ENCODE peak calls at places on chromosomes 13 and 19, in eight cellular contexts. One of them, this sample, is unnamed. For H3K9me3, the result is how much of the 10 kb centered on the place peaks cover.

GRCh38 chr19:1250374-1251232 is 2.2 kb downstream of the MIDN start:
- DNase-seq in suprapubic skin: no peak
- DNase-seq in stomach: no peak
- DNase-seq in H1: no peak
- DNase-seq in breast epithelium: no peak
- DNase-seq in esophagus muscularis mucosa: no peak
- DNase-seq in sigmoid colon: peak
- DNase-seq in K562: peak
- DNase-seq in this sample: peak

GRCh38 chr13:76886292-76887061 is at the start of gene KCTD12:
- DNase-seq in suprapubic skin: peak
- DNase-seq in stomach: peak
- DNase-seq in H1: no peak
- DNase-seq in breast epithelium: peak
- DNase-seq in esophagus muscularis mucosa: peak
- DNase-seq in sigmoid colon: peak
- DNase-seq in K562: peak
- DNase-seq in this sample: peak

GRCh38 chr19:35995655-35995993 is 636 bp downstream of the SDHAF1 start:
- DNase-seq in suprapubic skin: no peak
- DNase-seq in stomach: no peak
- DNase-seq in H1: peak
- DNase-seq in breast epithelium: no peak
- DNase-seq in esophagus muscularis mucosa: no peak
- DNase-seq in sigmoid colon: peak
- DNase-seq in K562: peak
- DNase-seq in this sample: peak

GRCh38 chr13:105087941-105088340 is 1447.5 kb downstream of the EFNB2 start:
- DNase-seq in suprapubic skin: no peak
- DNase-seq in stomach: no peak
- DNase-seq in H1: no peak
- DNase-seq in breast epithelium: no peak
- DNase-seq in esophagus muscularis mucosa: no peak
- DNase-seq in sigmoid colon: no peak
- DNase-seq in K562: no peak
- DNase-seq in this sample: no peak

GRCh38 chr19:12647490-12648071 is 19.0 kb downstream of the MAN2B1 start:
- DNase-seq in suprapubic skin: no peak
- DNase-seq in stomach: peak
- DNase-seq in H1: peak
- DNase-seq in breast epithelium: peak
- DNase-seq in esophagus muscularis mucosa: no peak
- DNase-seq in sigmoid colon: peak
- DNase-seq in K562: peak
- DNase-seq in this sample: peak

GRCh38 chr13:51125495-51126226 is 14.6 kb upstream of the C13orf42 start:
- DNase-seq in suprapubic skin: no peak
- DNase-seq in stomach: peak
- DNase-seq in H1: peak
- DNase-seq in breast epithelium: no peak
- DNase-seq in esophagus muscularis mucosa: peak
- DNase-seq in sigmoid colon: peak
- DNase-seq in K562: peak
- DNase-seq in this sample: peak

GRCh38 chr19:19192910-19193423 is 909 bp downstream of the RFXANK start:
- DNase-seq in suprapubic skin: no peak
- DNase-seq in stomach: no peak
- DNase-seq in H1: no peak
- DNase-seq in breast epithelium: no peak
- DNase-seq in esophagus muscularis mucosa: no peak
- DNase-seq in sigmoid colon: no peak
- DNase-seq in K562: no peak
- DNase-seq in this sample: no peak

GRCh38 chr13:33927315-33927714 is 109.4 kb downstream of the RFC3 start:
- DNase-seq in suprapubic skin: no peak
- DNase-seq in stomach: no peak
- DNase-seq in H1: no peak
- DNase-seq in breast epithelium: no peak
- DNase-seq in esophagus muscularis mucosa: no peak
- DNase-seq in sigmoid colon: peak
- DNase-seq in K562: no peak
- DNase-seq in this sample: no peak

DNA sequence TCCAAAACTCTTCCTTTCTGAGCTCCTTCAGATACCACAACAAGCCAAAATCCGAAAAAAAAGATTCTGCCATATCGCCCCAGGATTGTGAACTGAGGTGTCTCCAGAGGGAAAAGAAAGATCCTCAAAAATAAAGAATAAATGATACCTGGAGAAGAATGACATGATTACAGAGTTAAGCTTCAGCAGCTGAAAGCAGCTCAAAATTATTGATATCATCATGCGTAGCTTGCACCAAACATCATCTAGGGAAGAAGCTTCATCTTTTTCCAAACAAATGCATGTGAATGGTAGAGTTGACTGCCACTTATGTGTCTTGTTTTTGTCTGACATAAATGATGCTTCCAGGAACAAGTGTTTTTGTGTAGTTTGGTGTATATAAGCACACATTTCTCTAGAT is at the start of gene NLRP9:
- DNase-seq in suprapubic skin: no peak
- DNase-seq in stomach: no peak
- DNase-seq in H1: no peak
- DNase-seq in breast epithelium: no peak
- DNase-seq in esophagus muscularis mucosa: no peak
- DNase-seq in sigmoid colon: no peak
- DNase-seq in K562: no peak
- DNase-seq in this sample: no peak
- H3K9me3 ChIP-seq in suprapubic skin: under half
- H3K9me3 ChIP-seq in stomach: under half
- H3K9me3 ChIP-seq in H1: half or more
- H3K9me3 ChIP-seq in breast epithelium: under half
- H3K9me3 ChIP-seq in esophagus muscularis mucosa: under half
- H3K9me3 ChIP-seq in sigmoid colon: under half
- H3K9me3 ChIP-seq in K562: under half
- H3K9me3 ChIP-seq in this sample: under half

GRCh38 chr19:44746946-44747738 is 1.4 kb upstream of the BCL3 start:
- DNase-seq in suprapubic skin: peak
- DNase-seq in stomach: peak
- DNase-seq in H1: peak
- DNase-seq in breast epithelium: peak
- DNase-seq in esophagus muscularis mucosa: peak
- DNase-seq in sigmoid colon: peak
- DNase-seq in K562: peak
- DNase-seq in this sample: peak
- TF ChIP-seq POLR2A in suprapubic skin: no peak
- TF ChIP-seq POLR2A in stomach: no peak
- TF ChIP-seq POLR2A in H1: no peak
- TF ChIP-seq POLR2A in breast epithelium: peak
- TF ChIP-seq POLR2A in esophagus muscularis mucosa: peak
- TF ChIP-seq POLR2A in sigmoid colon: peak
- TF ChIP-seq POLR2A in K562: no peak
- TF ChIP-seq POLR2A in this sample: no peak

DNA sequence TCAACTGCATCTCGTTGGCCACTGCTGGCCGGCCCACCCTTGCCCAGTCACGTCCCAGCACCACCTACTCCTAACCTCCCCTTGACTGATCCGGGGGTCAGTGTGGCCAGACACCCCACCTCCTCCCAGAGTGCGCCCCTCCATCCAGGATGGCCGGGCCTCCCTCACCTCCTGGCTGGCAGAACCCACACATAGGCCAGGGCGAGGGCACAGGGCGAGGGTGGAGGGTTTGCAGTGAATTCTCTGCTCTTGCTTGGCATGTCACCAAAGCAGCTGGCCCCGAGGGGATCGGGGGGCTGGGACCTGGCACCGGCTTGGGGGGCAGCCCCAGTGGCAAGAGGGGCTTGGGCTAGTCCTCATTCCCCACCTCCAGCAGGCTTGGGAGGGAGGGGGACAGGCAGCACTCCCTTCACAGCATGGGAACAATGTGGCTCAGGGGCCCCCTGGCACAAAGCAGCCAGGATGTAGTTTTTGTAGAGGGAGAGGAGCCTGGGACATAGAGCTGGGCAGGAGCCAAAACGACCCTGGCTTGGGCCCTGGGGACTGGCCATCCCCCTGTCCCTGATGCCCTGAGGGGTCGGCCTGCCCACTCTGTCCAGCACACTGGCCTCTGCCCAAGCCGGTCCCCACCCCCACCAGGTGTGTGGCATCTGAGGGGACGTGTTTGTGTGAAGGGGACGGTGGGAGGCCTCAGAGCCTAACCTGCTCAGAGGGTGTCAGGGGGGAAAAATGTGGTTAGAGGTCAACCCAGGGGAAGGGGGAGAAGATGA is 28.5 kb upstream of the ASF1B start:
- DNase-seq in suprapubic skin: no peak
- DNase-seq in stomach: no peak
- DNase-seq in H1: no peak
- DNase-seq in breast epithelium: no peak
- DNase-seq in esophagus muscularis mucosa: no peak
- DNase-seq in sigmoid colon: no peak
- DNase-seq in K562: no peak
- DNase-seq in this sample: no peak
- TF ChIP-seq POLR2AphosphoS5 in suprapubic skin: no peak
- TF ChIP-seq POLR2AphosphoS5 in stomach: no peak
- TF ChIP-seq POLR2AphosphoS5 in H1: no peak
- TF ChIP-seq POLR2AphosphoS5 in breast epithelium: no peak
- TF ChIP-seq POLR2AphosphoS5 in esophagus muscularis mucosa: no peak
- TF ChIP-seq POLR2AphosphoS5 in sigmoid colon: no peak
- TF ChIP-seq POLR2AphosphoS5 in K562: no peak
- TF ChIP-seq POLR2AphosphoS5 in this sample: no peak

GRCh38 chr13:86569119-86569518 is 769.9 kb upstream of the SLITRK6 start:
- DNase-seq in suprapubic skin: no peak
- DNase-seq in stomach: no peak
- DNase-seq in H1: no peak
- DNase-seq in breast epithelium: no peak
- DNase-seq in esophagus muscularis mucosa: no peak
- DNase-seq in sigmoid colon: no peak
- DNase-seq in K562: no peak
- DNase-seq in this sample: no peak
- H3K9me3 ChIP-seq in suprapubic skin: under half
- H3K9me3 ChIP-seq in stomach: under half
- H3K9me3 ChIP-seq in H1: under half
- H3K9me3 ChIP-seq in breast epithelium: under half
- H3K9me3 ChIP-seq in esophagus muscularis mucosa: under half
- H3K9me3 ChIP-seq in sigmoid colon: under half
- H3K9me3 ChIP-seq in K562: under half
- H3K9me3 ChIP-seq in this sample: under half

DNA sequence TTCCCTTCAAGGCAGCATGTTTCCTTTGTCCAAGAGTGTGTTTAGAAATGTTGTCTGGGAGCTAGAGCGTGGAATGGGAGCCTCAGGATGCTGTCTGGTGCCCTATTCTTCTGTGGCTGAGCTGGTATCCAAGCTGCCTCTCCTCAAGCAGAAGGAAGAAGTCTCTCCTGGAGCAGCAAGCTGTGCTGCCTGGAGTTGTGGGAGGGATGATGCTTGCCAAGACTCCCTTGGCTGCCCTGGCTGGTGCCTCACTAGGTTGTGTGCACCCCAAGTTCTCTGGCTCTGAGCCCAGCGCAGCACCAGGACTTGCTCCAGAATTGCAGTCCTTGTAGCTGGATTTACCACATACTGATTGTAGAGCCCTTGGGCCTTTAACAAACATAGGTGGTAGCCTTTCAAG is 4.7 kb upstream of the CYP4F3 start:
- DNase-seq in suprapubic skin: no peak
- DNase-seq in stomach: no peak
- DNase-seq in H1: no peak
- DNase-seq in breast epithelium: no peak
- DNase-seq in esophagus muscularis mucosa: no peak
- DNase-seq in sigmoid colon: no peak
- DNase-seq in K562: no peak
- DNase-seq in this sample: no peak
- TF ChIP-seq POLR2A in suprapubic skin: no peak
- TF ChIP-seq POLR2A in stomach: no peak
- TF ChIP-seq POLR2A in H1: no peak
- TF ChIP-seq POLR2A in breast epithelium: no peak
- TF ChIP-seq POLR2A in esophagus muscularis mucosa: no peak
- TF ChIP-seq POLR2A in sigmoid colon: no peak
- TF ChIP-seq POLR2A in K562: no peak
- TF ChIP-seq POLR2A in this sample: no peak

DNA sequence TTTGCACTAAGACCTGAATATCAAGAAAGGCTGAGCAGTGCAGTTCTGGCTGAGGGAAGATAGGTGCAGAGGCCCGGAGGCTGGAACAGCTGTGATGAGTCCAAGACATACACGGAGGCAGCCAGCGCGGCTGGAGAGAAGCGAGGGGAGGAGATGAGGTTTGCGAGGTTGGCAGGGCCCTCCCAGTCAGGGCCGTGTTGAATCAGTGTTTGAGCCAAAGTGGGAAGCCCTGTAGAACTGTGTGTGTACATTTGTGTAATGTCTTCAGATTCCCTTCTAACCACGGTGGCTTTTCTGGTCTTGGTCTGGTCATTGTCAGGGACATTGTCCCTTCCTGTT is 34.9 kb downstream of the PAK4 start:
- DNase-seq in suprapubic skin: no peak
- DNase-seq in stomach: peak
- DNase-seq in H1: no peak
- DNase-seq in breast epithelium: peak
- DNase-seq in esophagus muscularis mucosa: no peak
- DNase-seq in sigmoid colon: peak
- DNase-seq in K562: no peak
- DNase-seq in this sample: no peak
- TF ChIP-seq POLR2AphosphoS5 in suprapubic skin: no peak
- TF ChIP-seq POLR2AphosphoS5 in stomach: no peak
- TF ChIP-seq POLR2AphosphoS5 in H1: no peak
- TF ChIP-seq POLR2AphosphoS5 in breast epithelium: no peak
- TF ChIP-seq POLR2AphosphoS5 in esophagus muscularis mucosa: peak
- TF ChIP-seq POLR2AphosphoS5 in sigmoid colon: no peak
- TF ChIP-seq POLR2AphosphoS5 in K562: no peak
- TF ChIP-seq POLR2AphosphoS5 in this sample: no peak

GRCh38 chr19:34590228-34590627 is 86.7 kb downstream of the SCGB2B2 start:
- DNase-seq in suprapubic skin: no peak
- DNase-seq in stomach: no peak
- DNase-seq in H1: no peak
- DNase-seq in breast epithelium: no peak
- DNase-seq in esophagus muscularis mucosa: no peak
- DNase-seq in sigmoid colon: no peak
- DNase-seq in K562: no peak
- DNase-seq in this sample: no peak
- H3K9me3 ChIP-seq in suprapubic skin: under half
- H3K9me3 ChIP-seq in stomach: under half
- H3K9me3 ChIP-seq in H1: half or more
- H3K9me3 ChIP-seq in breast epithelium: under half
- H3K9me3 ChIP-seq in esophagus muscularis mucosa: under half
- H3K9me3 ChIP-seq in sigmoid colon: under half
- H3K9me3 ChIP-seq in K562: under half
- H3K9me3 ChIP-seq in this sample: under half

GRCh38 chr13:44549461-44549860 is 26.7 kb downstream of the TSC22D1 start:
- DNase-seq in suprapubic skin: no peak
- DNase-seq in stomach: no peak
- DNase-seq in H1: no peak
- DNase-seq in breast epithelium: no peak
- DNase-seq in esophagus muscularis mucosa: no peak
- DNase-seq in sigmoid colon: no peak
- DNase-seq in K562: no peak
- DNase-seq in this sample: no peak
- TF ChIP-seq POLR2A in suprapubic skin: no peak
- TF ChIP-seq POLR2A in stomach: no peak
- TF ChIP-seq POLR2A in H1: no peak
- TF ChIP-seq POLR2A in breast epithelium: no peak
- TF ChIP-seq POLR2A in esophagus muscularis mucosa: no peak
- TF ChIP-seq POLR2A in sigmoid colon: no peak
- TF ChIP-seq POLR2A in K562: no peak
- TF ChIP-seq POLR2A in this sample: no peak

GRCh38 chr19:45152504-45153338 is 8.1 kb downstream of the NKPD1 start:
- DNase-seq in suprapubic skin: no peak
- DNase-seq in stomach: peak
- DNase-seq in H1: peak
- DNase-seq in breast epithelium: no peak
- DNase-seq in esophagus muscularis mucosa: no peak
- DNase-seq in sigmoid colon: no peak
- DNase-seq in K562: no peak
- DNase-seq in this sample: peak
- TF ChIP-seq POLR2AphosphoS5 in suprapubic skin: no peak
- TF ChIP-seq POLR2AphosphoS5 in stomach: no peak
- TF ChIP-seq POLR2AphosphoS5 in H1: no peak
- TF ChIP-seq POLR2AphosphoS5 in breast epithelium: no peak
- TF ChIP-seq POLR2AphosphoS5 in esophagus muscularis mucosa: peak
- TF ChIP-seq POLR2AphosphoS5 in sigmoid colon: no peak
- TF ChIP-seq POLR2AphosphoS5 in K562: no peak
- TF ChIP-seq POLR2AphosphoS5 in this sample: no peak

This sample was measured in transverse colon.